ENCODE peak calls at places on chromosomes 12 and 14, in eight cellular contexts. Y is astrocyte of the spinal cord, Q is adrenal gland, L is HCT116, R is glutamatergic neuron, S is K562, X is uterus, K is fibroblast of the aortic adventitia. T is an unnamed sample.

GRCh38 chr12:26878661-26879119 is 45.7 kb upstream of the ITPR2 start:
- DNase-seq in S (no peak), X (peak), Q (peak), Y (peak), L (no peak), K (peak), R (peak), T (peak)

GRCh38 chr14:89349196-89350008 is 67.6 kb downstream of the FOXN3 start:
- DNase-seq in K (no peak), Y (peak), X (peak), R (peak), L (no peak), S (no peak), Q (no peak), T (peak)

GRCh38 chr12:53991077-53991460 is 6.1 kb downstream of the HOXC10 start:
- DNase-seq in S (no peak), Q (no peak), L (no peak), X (no peak), Y (no peak), R (no peak), K (peak), T (no peak)

GRCh38 chr14:101781240-101782061 is 19.9 kb downstream of the PPP2R5C start:
- DNase-seq in S (no peak), K (peak), Y (no peak), Q (no peak), R (peak), X (no peak), L (no peak), T (peak)

GRCh38 chr12:16884056-16884455 is 278.1 kb upstream of the LMO3 start:
- DNase-seq in S (no peak), L (no peak), X (no peak), Y (no peak), Q (no peak), K (no peak), R (no peak), T (no peak)

GRCh38 chr14:31942216-31942841 is 134.8 kb upstream of the ARHGAP5 start:
- DNase-seq in Y (no peak), X (no peak), R (no peak), S (no peak), K (no peak), Q (no peak), L (no peak), T (no peak)

GRCh38 chr14:95200404-95200803 is 43.1 kb upstream of the DICER1 start:
- DNase-seq in Q (no peak), R (no peak), X (no peak), Y (no peak), L (no peak), S (no peak), K (no peak), T (no peak)

GRCh38 chr12:93766802-93767523 is 89.8 kb downstream of the CRADD start:
- DNase-seq in K (peak), S (no peak), L (no peak), X (no peak), Q (peak), R (no peak), Y (peak), T (peak)

GRCh38 chr14:104681689-104682074 is 7.7 kb upstream of the INF2 start:
- DNase-seq in R (peak), X (peak), S (no peak), K (peak), L (no peak), Q (peak), Y (peak), T (peak)

GRCh38 chr14:98564541-98564940 is 707.5 kb downstream of the BCL11B start:
- DNase-seq in Y (no peak), S (no peak), R (no peak), L (no peak), Q (no peak), K (no peak), X (no peak), T (no peak)

GRCh38 chr12:122880155-122880605 is 15.7 kb downstream of the VPS37B start:
- DNase-seq in Q (no peak), S (no peak), R (no peak), L (no peak), Y (no peak), K (peak), X (no peak), T (peak)

DNA sequence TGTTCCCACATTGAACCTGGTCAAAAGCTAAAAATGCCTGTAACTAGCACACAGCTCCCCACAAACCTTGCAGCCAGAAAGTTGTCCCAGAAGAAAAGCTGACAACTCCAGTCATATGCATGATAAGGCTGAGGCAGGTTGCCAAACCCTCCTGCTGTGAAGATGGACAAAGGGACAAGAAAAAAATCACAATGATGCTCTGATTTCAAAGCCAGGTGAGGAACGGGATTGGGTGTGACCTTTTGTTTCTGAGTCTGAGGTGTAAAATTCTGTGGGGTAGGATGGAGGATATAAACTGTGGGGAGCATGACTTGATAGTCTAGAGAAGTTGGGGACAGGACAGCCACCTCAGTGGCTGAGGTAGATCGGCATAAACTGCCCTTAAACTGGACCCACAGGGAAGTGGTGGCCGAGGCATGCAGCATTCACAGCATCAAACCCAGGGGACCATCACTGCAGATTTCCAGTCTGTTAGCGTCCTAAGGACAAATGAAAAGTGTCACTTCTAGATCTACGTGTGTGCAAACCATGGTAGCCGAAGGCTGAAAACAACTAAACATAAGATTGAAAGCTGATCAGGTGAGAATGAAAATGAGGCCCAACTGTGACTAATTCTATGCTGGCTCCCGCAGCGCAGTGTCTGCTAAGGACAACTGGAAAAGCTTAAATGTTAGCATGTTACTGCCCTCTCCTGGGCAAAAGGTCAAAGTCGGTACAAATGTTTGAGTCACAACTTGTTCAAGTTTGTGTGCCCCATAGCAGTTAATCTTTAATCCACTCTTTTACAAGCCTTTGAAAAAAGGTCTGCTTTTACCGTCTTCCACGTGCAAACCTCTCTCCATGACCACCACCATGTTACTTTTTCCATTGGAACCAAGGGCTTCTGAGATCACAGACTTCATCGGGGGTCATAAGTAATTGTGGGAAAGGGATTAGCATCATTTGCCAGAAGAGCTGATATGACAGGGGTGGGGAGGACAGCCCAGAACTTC is 39.8 kb downstream of the GRIN2B start:
- DNase-seq in L (peak), S (peak), K (peak), X (no peak), Q (peak), R (peak), Y (peak), T (peak)
- TF ChIP-seq CTCF in L (peak), S (peak), K (no peak), X (no peak), Q (peak), R (peak), Y (no peak), T (peak)

DNA sequence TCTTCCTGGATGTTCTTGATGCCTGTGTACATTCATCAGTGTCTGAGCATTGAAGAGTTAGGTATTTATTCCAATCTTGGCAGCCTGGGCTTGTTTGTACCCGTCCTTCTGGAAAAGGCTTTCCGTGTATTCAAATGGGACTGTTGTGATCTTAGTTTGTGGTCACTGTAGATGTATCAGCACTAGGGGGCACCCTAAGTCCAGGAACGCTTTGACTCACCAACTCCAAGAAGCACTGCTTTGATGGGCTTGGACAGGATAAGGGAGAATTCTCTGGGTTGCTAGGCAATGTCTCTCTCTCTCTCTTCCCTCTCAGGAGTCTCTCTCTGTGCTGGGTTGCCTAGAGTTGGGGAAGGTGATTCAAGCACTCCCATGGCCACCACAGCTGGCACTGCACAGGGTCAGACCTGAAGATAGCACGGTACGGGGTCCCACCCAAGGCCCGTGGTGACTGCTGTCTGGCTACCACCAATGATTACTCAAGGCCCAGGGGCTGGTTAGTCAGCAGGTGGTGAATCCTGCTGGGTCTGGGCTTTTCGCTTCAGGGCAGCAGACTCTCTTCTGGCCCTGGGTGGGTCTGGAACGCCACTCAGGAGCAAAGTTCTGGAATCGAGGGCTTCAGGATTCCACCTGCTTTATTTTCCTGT is 211.1 kb upstream of the RGS6 start:
- DNase-seq in Q (peak), Y (peak), S (peak), X (no peak), K (peak), L (peak), R (no peak), T (peak)
- TF ChIP-seq CTCF in Q (peak), Y (peak), S (peak), X (peak), K (peak), L (peak), R (peak), T (peak)

DNA sequence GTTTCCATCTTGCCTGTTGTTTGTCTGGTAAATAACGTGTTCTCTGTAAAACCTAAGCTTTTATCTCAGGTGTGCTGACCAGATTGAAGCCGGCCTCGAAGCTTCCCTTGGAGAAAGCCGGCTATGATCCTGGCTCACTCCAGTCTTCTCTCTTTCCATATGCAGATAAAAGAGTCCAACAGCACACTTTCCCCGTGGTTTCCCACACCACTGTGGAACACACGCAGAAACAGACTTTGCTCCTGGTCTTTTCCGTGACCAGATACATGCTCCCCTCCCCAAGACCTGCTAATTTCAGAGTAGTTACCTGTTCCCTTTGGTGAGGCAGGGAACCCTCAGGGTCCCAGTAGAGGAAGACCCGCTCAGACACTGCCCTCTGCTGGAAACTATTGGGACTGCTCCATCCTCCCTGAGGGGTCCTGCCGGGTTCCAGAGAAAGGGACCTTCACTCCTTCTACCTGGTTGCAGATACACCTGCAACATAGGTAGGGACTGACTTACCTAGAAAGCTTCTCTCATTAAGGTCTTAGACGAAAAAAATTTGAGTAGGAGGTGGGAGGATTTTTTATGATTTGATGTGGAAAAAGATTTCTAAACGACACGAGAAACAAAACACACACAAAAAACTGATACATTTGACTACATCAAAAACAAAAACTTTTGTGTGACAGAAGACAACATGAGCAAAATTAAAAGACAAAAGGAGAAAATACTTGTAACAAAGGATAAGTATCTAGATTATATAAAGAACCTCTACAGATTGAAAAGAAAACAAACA is 415.4 kb upstream of the CCDC196 start:
- DNase-seq in L (peak), X (peak), Q (peak), S (peak), R (peak), K (peak), Y (peak), T (peak)
- TF ChIP-seq CTCF in L (peak), X (peak), Q (peak), S (peak), R (peak), K (peak), Y (peak), T (peak)

GRCh38 chr14:77375973-77376372 is 921 bp downstream of the TMED8 start:
- DNase-seq in S (no peak), X (no peak), L (no peak), Q (no peak), R (no peak), K (peak), Y (no peak), T (peak)

GRCh38 chr14:77375164-77375950 is 1.5 kb downstream of the TMED8 start:
- DNase-seq in Y (no peak), R (no peak), L (no peak), S (no peak), Q (no peak), X (no peak), K (no peak), T (no peak)

GRCh38 chr14:77377502-77377844 is 294 bp downstream of the SAMD15 start:
- DNase-seq in S (no peak), Q (no peak), Y (no peak), X (no peak), R (no peak), K (no peak), L (no peak), T (no peak)

GRCh38 chr14:77376380-77376770 is 519 bp downstream of the TMED8 start:
- DNase-seq in K (peak), Q (peak), R (peak), L (no peak), S (peak), X (peak), Y (peak), T (peak)

GRCh38 chr14:77376771-77377501 is at the start of the genes SAMD15 and TMED8:
- DNase-seq in X (peak), R (peak), Q (peak), S (peak), Y (peak), L (peak), K (peak), T (peak)
- TF ChIP-seq CTCF in X (peak), R (no peak), Q (peak), S (peak), Y (peak), L (no peak), K (peak), T (peak)

GRCh38 chr12:95712269-95712668 is 78.3 kb downstream of the NTN4 start:
- DNase-seq in Y (no peak), K (no peak), S (no peak), R (no peak), L (no peak), Q (no peak), X (no peak), T (no peak)
- TF ChIP-seq CTCF in Y (no peak), K (no peak), S (no peak), R (no peak), L (no peak), Q (no peak), X (no peak), T (no peak)

T was measured in cardiac fibroblast.